ENCODE peak calls at places on chromosome 17, in four cellular contexts. A is BJ; O is CD8-positive, alpha-beta memory T cell; G is PC-3. N is an unnamed sample.

GRCh38 chr17:77352441-77352840 is 211.7 kb downstream of the SEC14L1 start:
- DNase-seq in G (no peak), A (no peak), O (no peak), N (no peak)

GRCh38 chr17:80925668-80926067 is 66.0 kb upstream of the CHMP6 start:
- DNase-seq in A (no peak), G (no peak), O (no peak), N (no peak)

GRCh38 chr17:28057731-28058246 is 15.3 kb downstream of the NLK start:
- DNase-seq in A (no peak), G (peak; percentile 61), O (no peak), N (peak; percentile 84)

GRCh38 chr17:35129973-35130351 is 8.5 kb downstream of the FNDC8 start:
- DNase-seq in G (no peak), O (no peak), A (no peak), N (peak; percentile 39)

GRCh38 chr17:34620458-34620857 is 41.1 kb downstream of the TMEM132E start:
- DNase-seq in G (no peak), A (no peak), O (no peak), N (peak; percentile 28)

GRCh38 chr17:67422887-67423286 is 45.8 kb downstream of the PITPNC1 start:
- DNase-seq in A (no peak), G (no peak), O (no peak), N (no peak)

GRCh38 chr17:82116246-82116645 is 18.2 kb upstream of the FASN start:
- DNase-seq in G (no peak), O (no peak), A (no peak), N (no peak)

GRCh38 chr17:68627956-68628355 is 26.8 kb upstream of the FAM20A start:
- DNase-seq in A (no peak), O (no peak), G (peak; percentile 22), N (peak; percentile 51)

GRCh38 chr17:56274491-56274890 is 121.2 kb downstream of the ANKFN1 start:
- DNase-seq in G (no peak), A (no peak), O (no peak), N (no peak)

GRCh38 chr17:29615048-29615385 is 7.7 kb downstream of the CORO6 start:
- DNase-seq in O (peak; percentile 77), G (no peak), A (no peak), N (no peak)

DNA sequence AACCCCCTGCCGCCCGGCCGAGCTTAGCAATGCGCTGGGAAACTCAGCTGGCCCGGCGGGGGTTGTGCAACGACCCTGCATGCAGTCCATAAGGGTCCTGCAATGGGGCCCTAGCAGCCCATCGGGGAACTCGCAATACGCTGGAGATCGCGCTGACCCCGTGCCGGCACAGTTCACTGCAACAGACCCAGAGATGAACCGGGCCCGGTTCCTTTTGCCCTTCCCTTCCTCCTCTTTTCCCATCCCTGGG is 367 bp downstream of the SLC25A11 start:
- DNase-seq in G (no peak), A (no peak), O (no peak), N (no peak)
- H3K4me3 ChIP-seq in G (peak overlapping the region; percentile 91), A (peak overlapping the region; percentile 72), O (peak overlapping the region; percentile 97), N (peak overlapping the region; percentile 93)

GRCh38 chr17:9038380-9038779 is 17.1 kb downstream of the NTN1 start:
- DNase-seq in O (no peak), G (no peak), A (no peak), N (no peak)
- H3K4me3 ChIP-seq in O (no peak overlapping the region), G (no peak overlapping the region), A (no peak overlapping the region), N (no peak overlapping the region)

DNA sequence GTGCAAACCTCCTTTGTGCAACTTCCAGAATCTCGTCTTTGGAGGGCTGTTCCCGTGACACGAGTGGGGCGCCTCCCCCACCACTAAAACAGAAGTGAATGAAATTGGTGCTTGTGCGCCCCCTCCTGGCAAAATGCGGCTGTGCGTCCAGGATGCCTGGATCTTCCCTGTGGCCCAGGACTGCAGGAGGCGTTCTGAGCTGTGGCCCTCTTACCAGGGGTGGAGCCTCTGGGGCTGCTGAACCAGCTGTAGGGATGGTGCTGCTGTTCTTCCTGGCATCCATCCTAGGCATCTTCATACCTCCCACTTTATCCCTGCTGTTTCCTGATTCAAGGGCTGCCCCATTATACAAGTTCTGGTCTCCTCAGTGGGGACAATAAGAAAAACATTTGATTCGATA is 18.5 kb upstream of the NAGLU start:
- DNase-seq in O (peak; percentile 77), A (peak; percentile 57), G (no peak), N (peak; percentile 74)
- H3K4me3 ChIP-seq in O (no peak overlapping the region), A (no peak overlapping the region), G (no peak overlapping the region), N (no peak overlapping the region)

DNA sequence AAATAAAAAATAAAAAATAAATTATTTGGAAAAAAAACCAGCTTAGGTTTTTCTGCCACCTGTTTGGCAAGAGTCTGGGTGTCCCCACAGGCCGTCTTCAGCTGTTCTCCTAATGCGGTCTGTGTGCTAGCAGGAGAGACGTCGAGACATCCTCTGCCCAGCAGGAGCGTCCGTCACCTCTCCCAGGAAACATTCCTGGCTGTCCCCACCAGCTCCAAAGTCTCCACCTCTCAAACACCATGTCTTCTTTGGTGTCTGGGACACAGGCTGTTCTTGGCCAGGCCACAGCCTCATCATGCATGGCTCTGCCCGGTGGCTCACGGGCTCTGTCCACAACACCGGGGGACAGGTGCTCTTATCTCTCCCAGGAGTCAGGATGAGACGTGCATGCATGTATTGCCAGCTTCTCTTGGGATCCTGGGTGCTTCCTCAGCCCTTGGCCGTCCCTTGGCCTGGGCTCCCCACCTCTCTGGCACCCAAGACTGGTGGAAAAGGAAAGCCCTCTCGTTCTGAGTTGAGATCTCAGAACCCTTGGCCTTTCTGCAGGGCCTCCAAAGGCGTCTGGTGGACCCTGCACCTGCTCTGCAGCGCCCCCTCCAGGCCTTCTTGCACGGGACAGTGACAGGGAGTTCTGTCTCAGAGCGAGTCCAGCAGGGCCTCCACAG is 84.9 kb upstream of the CBX4 start:
- DNase-seq in O (no peak), G (peak; percentile 52), A (no peak), N (no peak)
- H3K4me3 ChIP-seq in O (no peak overlapping the region), G (no peak overlapping the region), A (no peak overlapping the region), N (no peak overlapping the region)

N was measured in bronchial epithelial cell.